ENCODE peak calls at places on chromosomes 3 and 15, in five cellular contexts. One of them, this sample, is unnamed.
A peak's percentile ranks its signal among the peaks of the same experiment; 100 is the strongest.

GRCh38 chr3:197752107-197752506 is 2.4 kb downstream of the FYTTD1 start:
- DNase-seq in ovary: no peak
- DNase-seq in Peyer's patch: no peak
- DNase-seq in neural progenitor cell: no peak
- DNase-seq in CD8-positive, alpha-beta memory T cell: no peak
- DNase-seq in this sample: no peak

GRCh38 chr3:99562990-99563607 is 75.3 kb upstream of the COL8A1 start:
- DNase-seq in ovary: no peak
- DNase-seq in Peyer's patch: no peak
- DNase-seq in neural progenitor cell: no peak
- DNase-seq in CD8-positive, alpha-beta memory T cell: no peak
- DNase-seq in this sample: no peak

GRCh38 chr15:88385078-88385700 is 82.0 kb downstream of the MRPL46 start:
- DNase-seq in ovary: no peak
- DNase-seq in Peyer's patch: no peak
- DNase-seq in neural progenitor cell: no peak
- DNase-seq in CD8-positive, alpha-beta memory T cell: no peak
- DNase-seq in this sample: no peak

GRCh38 chr3:132730891-132731580 is 8.8 kb upstream of the NPHP3 start:
- DNase-seq in ovary: no peak
- DNase-seq in Peyer's patch: no peak
- DNase-seq in neural progenitor cell: peak; percentile 75
- DNase-seq in CD8-positive, alpha-beta memory T cell: no peak
- DNase-seq in this sample: peak; percentile 52

GRCh38 chr3:154971771-154972326 is 108.3 kb upstream of the MME start:
- DNase-seq in ovary: no peak
- DNase-seq in Peyer's patch: no peak
- DNase-seq in neural progenitor cell: no peak
- DNase-seq in CD8-positive, alpha-beta memory T cell: no peak
- DNase-seq in this sample: no peak

GRCh38 chr15:50355980-50356379 is 982 bp upstream of the GABPB1 start:
- DNase-seq in ovary: no peak
- DNase-seq in Peyer's patch: no peak
- DNase-seq in neural progenitor cell: no peak
- DNase-seq in CD8-positive, alpha-beta memory T cell: no peak
- DNase-seq in this sample: no peak

GRCh38 chr15:49865925-49866757 is 245.3 kb downstream of the DTWD1 start:
- DNase-seq in ovary: no peak
- DNase-seq in Peyer's patch: no peak
- DNase-seq in neural progenitor cell: no peak
- DNase-seq in CD8-positive, alpha-beta memory T cell: no peak
- DNase-seq in this sample: no peak

GRCh38 chr15:34603095-34603494 is 19.6 kb upstream of the GOLGA8B start:
- DNase-seq in ovary: no peak
- DNase-seq in Peyer's patch: no peak
- DNase-seq in neural progenitor cell: no peak
- DNase-seq in CD8-positive, alpha-beta memory T cell: no peak
- DNase-seq in this sample: no peak

GRCh38 chr3:126149256-126149902 is 31.0 kb downstream of the ALDH1L1 start:
- DNase-seq in ovary: no peak
- DNase-seq in Peyer's patch: no peak
- DNase-seq in neural progenitor cell: no peak
- DNase-seq in CD8-positive, alpha-beta memory T cell: no peak
- DNase-seq in this sample: no peak

GRCh38 chr15:49462242-49462641 is 39.2 kb downstream of the FGF7 start:
- DNase-seq in ovary: no peak
- DNase-seq in Peyer's patch: no peak
- DNase-seq in neural progenitor cell: no peak
- DNase-seq in CD8-positive, alpha-beta memory T cell: no peak
- DNase-seq in this sample: no peak

GRCh38 chr3:179450321-179450720 is 949 bp downstream of the GNB4 start:
- DNase-seq in ovary: no peak
- DNase-seq in Peyer's patch: no peak
- DNase-seq in neural progenitor cell: peak; percentile 22
- DNase-seq in CD8-positive, alpha-beta memory T cell: no peak
- DNase-seq in this sample: no peak

GRCh38 chr3:183537295-183537730 is 18.2 kb downstream of the KLHL6 start:
- DNase-seq in ovary: peak; percentile 16
- DNase-seq in Peyer's patch: no peak
- DNase-seq in neural progenitor cell: no peak
- DNase-seq in CD8-positive, alpha-beta memory T cell: no peak
- DNase-seq in this sample: no peak

GRCh38 chr3:128867200-128868125 is 12.0 kb upstream of the ACAD9 start:
- DNase-seq in ovary: no peak
- DNase-seq in Peyer's patch: no peak
- DNase-seq in neural progenitor cell: no peak
- DNase-seq in CD8-positive, alpha-beta memory T cell: no peak
- DNase-seq in this sample: no peak

GRCh38 chr3:107963581-107963980 is 127.2 kb downstream of the CD47 start:
- DNase-seq in ovary: no peak
- DNase-seq in Peyer's patch: no peak
- DNase-seq in neural progenitor cell: no peak
- DNase-seq in CD8-positive, alpha-beta memory T cell: no peak
- DNase-seq in this sample: no peak

GRCh38 chr15:100651253-100651652 is 48.9 kb downstream of the ASB7 start:
- DNase-seq in ovary: no peak
- DNase-seq in Peyer's patch: no peak
- DNase-seq in neural progenitor cell: no peak
- DNase-seq in CD8-positive, alpha-beta memory T cell: no peak
- DNase-seq in this sample: no peak

GRCh38 chr15:65939901-65940617 is 70.8 kb downstream of the RAB11A start:
- DNase-seq in ovary: no peak
- DNase-seq in Peyer's patch: no peak
- DNase-seq in neural progenitor cell: no peak
- DNase-seq in CD8-positive, alpha-beta memory T cell: no peak
- DNase-seq in this sample: peak; percentile 43

GRCh38 chr3:183975981-183976662 is 41.6 kb downstream of the ABCC5 start:
- DNase-seq in ovary: no peak
- DNase-seq in Peyer's patch: no peak
- DNase-seq in neural progenitor cell: no peak
- DNase-seq in CD8-positive, alpha-beta memory T cell: no peak
- DNase-seq in this sample: no peak

GRCh38 chr3:42647821-42648459 is 5.6 kb upstream of the ZBTB47 start:
- DNase-seq in ovary: no peak
- DNase-seq in Peyer's patch: no peak
- DNase-seq in neural progenitor cell: peak; percentile 49
- DNase-seq in CD8-positive, alpha-beta memory T cell: no peak
- DNase-seq in this sample: no peak

GRCh38 chr3:181941250-181941649 is 229.5 kb downstream of the SOX2 start:
- DNase-seq in ovary: no peak
- DNase-seq in Peyer's patch: no peak
- DNase-seq in neural progenitor cell: no peak
- DNase-seq in CD8-positive, alpha-beta memory T cell: no peak
- DNase-seq in this sample: no peak

GRCh38 chr3:191944835-191945234 is 483.9 kb downstream of the PYDC2 start:
- DNase-seq in ovary: no peak
- DNase-seq in Peyer's patch: no peak
- DNase-seq in neural progenitor cell: no peak
- DNase-seq in CD8-positive, alpha-beta memory T cell: no peak
- DNase-seq in this sample: no peak

GRCh38 chr3:58012302-58012701 is 4.1 kb downstream of the FLNB start:
- DNase-seq in ovary: no peak
- DNase-seq in Peyer's patch: no peak
- DNase-seq in neural progenitor cell: no peak
- DNase-seq in CD8-positive, alpha-beta memory T cell: no peak
- DNase-seq in this sample: no peak

GRCh38 chr3:43999920-44000319 is 241.8 kb upstream of the TOPAZ1 start:
- DNase-seq in ovary: no peak
- DNase-seq in Peyer's patch: no peak
- DNase-seq in neural progenitor cell: no peak
- DNase-seq in CD8-positive, alpha-beta memory T cell: no peak
- DNase-seq in this sample: no peak

GRCh38 chr15:54273928-54274327 is 295.7 kb downstream of the UNC13C start:
- DNase-seq in ovary: no peak
- DNase-seq in Peyer's patch: no peak
- DNase-seq in neural progenitor cell: no peak
- DNase-seq in CD8-positive, alpha-beta memory T cell: no peak
- DNase-seq in this sample: no peak

GRCh38 chr3:159263750-159264561 is 462.1 kb downstream of the MFSD1 start:
- DNase-seq in ovary: no peak
- DNase-seq in Peyer's patch: no peak
- DNase-seq in neural progenitor cell: peak; percentile 61
- DNase-seq in CD8-positive, alpha-beta memory T cell: no peak
- DNase-seq in this sample: peak; percentile 13

GRCh38 chr3:114809668-114810413 is 337.2 kb downstream of the ZBTB20 start:
- DNase-seq in ovary: no peak
- DNase-seq in Peyer's patch: no peak
- DNase-seq in neural progenitor cell: no peak
- DNase-seq in CD8-positive, alpha-beta memory T cell: no peak
- DNase-seq in this sample: peak; percentile 23

GRCh38 chr3:143998266-143998665 is 26.6 kb downstream of the DIPK2A start:
- DNase-seq in ovary: no peak
- DNase-seq in Peyer's patch: no peak
- DNase-seq in neural progenitor cell: no peak
- DNase-seq in CD8-positive, alpha-beta memory T cell: no peak
- DNase-seq in this sample: no peak

GRCh38 chr3:183800221-183800863 is 25.0 kb downstream of the MAP6D1 start:
- DNase-seq in ovary: no peak
- DNase-seq in Peyer's patch: peak; percentile 14
- DNase-seq in neural progenitor cell: no peak
- DNase-seq in CD8-positive, alpha-beta memory T cell: no peak
- DNase-seq in this sample: no peak

DNA sequence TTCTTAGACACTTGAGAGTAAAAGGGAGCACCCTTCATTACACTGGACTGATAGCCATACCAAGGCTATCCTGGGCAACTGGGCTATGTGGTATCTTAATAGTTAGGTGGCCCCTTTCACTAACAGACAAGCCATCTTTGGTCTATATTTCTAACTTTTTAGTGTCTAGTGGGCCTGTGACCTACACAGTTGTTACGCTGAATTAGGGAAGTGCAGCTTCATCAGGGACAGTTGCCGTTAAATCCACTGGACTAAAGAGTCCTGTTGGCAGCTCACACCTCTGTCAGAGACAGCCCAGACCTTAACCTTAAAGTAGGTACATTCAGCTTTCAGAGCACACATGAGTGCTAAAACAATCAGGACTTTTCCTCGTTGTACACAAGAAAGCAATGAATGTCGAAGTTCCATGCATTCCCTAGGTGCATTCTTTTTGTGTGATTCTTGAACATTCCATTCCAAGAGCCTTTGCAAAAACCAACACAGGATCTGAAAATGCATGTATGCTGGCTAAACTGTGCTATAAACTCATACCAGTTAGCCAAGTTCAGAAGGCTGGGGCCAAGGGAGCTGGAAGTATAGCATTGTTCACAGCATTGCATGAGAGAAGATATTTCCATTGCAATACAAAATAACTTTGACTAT is 230.2 kb upstream of the EIF1B start:
- DNase-seq in ovary: no peak
- DNase-seq in Peyer's patch: no peak
- DNase-seq in neural progenitor cell: no peak
- DNase-seq in CD8-positive, alpha-beta memory T cell: no peak
- DNase-seq in this sample: no peak
- H3K27ac ChIP-seq in ovary: no peak overlapping the region
- H3K27ac ChIP-seq in Peyer's patch: no peak overlapping the region
- H3K27ac ChIP-seq in neural progenitor cell: no peak overlapping the region
- H3K27ac ChIP-seq in CD8-positive, alpha-beta memory T cell: no peak overlapping the region
- H3K27ac ChIP-seq in this sample: no peak overlapping the region

GRCh38 chr3:106692624-106693023 is 684.6 kb upstream of the CCDC54 start:
- DNase-seq in ovary: no peak
- DNase-seq in Peyer's patch: no peak
- DNase-seq in neural progenitor cell: no peak
- DNase-seq in CD8-positive, alpha-beta memory T cell: no peak
- DNase-seq in this sample: no peak

GRCh38 chr3:106691476-106691875 is 685.8 kb upstream of the CCDC54 start:
- DNase-seq in ovary: no peak
- DNase-seq in Peyer's patch: no peak
- DNase-seq in neural progenitor cell: no peak
- DNase-seq in CD8-positive, alpha-beta memory T cell: no peak
- DNase-seq in this sample: no peak

GRCh38 chr3:106687905-106688304 is 689.3 kb upstream of the CCDC54 start:
- DNase-seq in ovary: no peak
- DNase-seq in Peyer's patch: no peak
- DNase-seq in neural progenitor cell: no peak
- DNase-seq in CD8-positive, alpha-beta memory T cell: no peak
- DNase-seq in this sample: no peak

GRCh38 chr3:106685751-106686150 is 691.5 kb upstream of the CCDC54 start:
- DNase-seq in ovary: no peak
- DNase-seq in Peyer's patch: no peak
- DNase-seq in neural progenitor cell: no peak
- DNase-seq in CD8-positive, alpha-beta memory T cell: no peak
- DNase-seq in this sample: no peak

GRCh38 chr3:106688463-106688862 is 688.8 kb upstream of the CCDC54 start:
- DNase-seq in ovary: no peak
- DNase-seq in Peyer's patch: no peak
- DNase-seq in neural progenitor cell: peak; percentile 10
- DNase-seq in CD8-positive, alpha-beta memory T cell: no peak
- DNase-seq in this sample: no peak
- H3K27ac ChIP-seq in ovary: no peak overlapping the region
- H3K27ac ChIP-seq in Peyer's patch: no peak overlapping the region
- H3K27ac ChIP-seq in neural progenitor cell: no peak overlapping the region
- H3K27ac ChIP-seq in CD8-positive, alpha-beta memory T cell: no peak overlapping the region
- H3K27ac ChIP-seq in this sample: no peak overlapping the region

GRCh38 chr3:18419232-18419631 is 5.9 kb downstream of the SATB1 start:
- DNase-seq in ovary: no peak
- DNase-seq in Peyer's patch: no peak
- DNase-seq in neural progenitor cell: no peak
- DNase-seq in CD8-positive, alpha-beta memory T cell: no peak
- DNase-seq in this sample: no peak

GRCh38 chr3:18422972-18423371 is 2.2 kb downstream of the SATB1 start:
- DNase-seq in ovary: no peak
- DNase-seq in Peyer's patch: no peak
- DNase-seq in neural progenitor cell: peak; percentile 7
- DNase-seq in CD8-positive, alpha-beta memory T cell: no peak
- DNase-seq in this sample: no peak

GRCh38 chr3:18418173-18418572 is 7.0 kb downstream of the SATB1 start:
- DNase-seq in ovary: no peak
- DNase-seq in Peyer's patch: no peak
- DNase-seq in neural progenitor cell: no peak
- DNase-seq in CD8-positive, alpha-beta memory T cell: no peak
- DNase-seq in this sample: no peak

GRCh38 chr3:18423401-18424212 is 1.5 kb downstream of the SATB1 start:
- DNase-seq in ovary: peak; percentile 20
- DNase-seq in Peyer's patch: peak; percentile 77
- DNase-seq in neural progenitor cell: peak; percentile 41
- DNase-seq in CD8-positive, alpha-beta memory T cell: peak; percentile 63
- DNase-seq in this sample: peak; percentile 56

DNA sequence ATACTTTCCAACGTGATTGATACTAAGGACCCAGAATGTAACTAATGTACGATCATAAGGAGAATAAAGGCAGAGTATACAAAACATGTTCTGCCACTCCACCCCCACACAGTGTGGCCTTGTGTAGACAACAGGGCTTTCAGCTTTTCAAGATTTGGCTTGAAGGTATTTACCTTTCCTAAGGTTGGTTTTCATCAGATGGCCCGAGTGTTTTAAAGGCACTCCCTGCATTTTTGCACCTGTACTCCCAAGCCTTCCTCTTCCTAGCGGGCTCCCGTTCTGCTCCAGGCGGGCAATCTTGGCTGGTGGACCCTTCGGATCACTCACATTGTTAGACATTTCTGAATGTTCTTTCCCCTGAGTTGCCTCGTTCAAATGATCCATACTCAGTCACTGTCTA is 4.6 kb downstream of the SATB1 start:
- DNase-seq in ovary: no peak
- DNase-seq in Peyer's patch: no peak
- DNase-seq in neural progenitor cell: no peak
- DNase-seq in CD8-positive, alpha-beta memory T cell: no peak
- DNase-seq in this sample: no peak
- H3K27ac ChIP-seq in ovary: no peak overlapping the region
- H3K27ac ChIP-seq in Peyer's patch: no peak overlapping the region
- H3K27ac ChIP-seq in neural progenitor cell: no peak overlapping the region
- H3K27ac ChIP-seq in CD8-positive, alpha-beta memory T cell: no peak overlapping the region
- H3K27ac ChIP-seq in this sample: no peak overlapping the region

GRCh38 chr15:75123395-75123794 is 78.3 kb upstream of the C15orf39 start:
- DNase-seq in ovary: no peak
- DNase-seq in Peyer's patch: no peak
- DNase-seq in neural progenitor cell: no peak
- DNase-seq in CD8-positive, alpha-beta memory T cell: no peak
- DNase-seq in this sample: no peak
- H3K27ac ChIP-seq in ovary: no peak overlapping the region
- H3K27ac ChIP-seq in Peyer's patch: no peak overlapping the region
- H3K27ac ChIP-seq in neural progenitor cell: peak overlapping the region; percentile 47
- H3K27ac ChIP-seq in CD8-positive, alpha-beta memory T cell: peak overlapping the region; percentile 51
- H3K27ac ChIP-seq in this sample: no peak overlapping the region

This sample was measured in small intestine.